ENCODE peak calls at places on chromosome 17, in six cellular contexts. U, W, A, T, Y and Z are unnamed samples.

GRCh38 chr17:11309850-11310249 is 68.8 kb downstream of the SHISA6 start:
- DNase-seq in T (no peak), U (no peak), Y (no peak), A (no peak), W (no peak), Z (no peak)

GRCh38 chr17:82835122-82835521 is 4.7 kb downstream of the ZNF750 start:
- DNase-seq in A (no peak), Y (peak; percentile 63), T (no peak), W (no peak), U (no peak), Z (no peak)

GRCh38 chr17:81516439-81516838 is 3.8 kb upstream of the ACTG1 start:
- DNase-seq in A (no peak), W (no peak), Y (peak; percentile 82), T (no peak), U (no peak), Z (no peak)

GRCh38 chr17:67293251-67294203 is 48.5 kb upstream of the HELZ start:
- DNase-seq in T (no peak), Y (peak; percentile 90), A (peak; percentile 4), W (peak; percentile 76), U (peak; percentile 69), Z (peak; percentile 43)

GRCh38 chr17:63838586-63839184 is 3.8 kb downstream of the SMARCD2 start:
- DNase-seq in U (no peak), Y (peak; percentile 75), A (no peak), W (peak; percentile 99), T (peak; percentile 96), Z (peak; percentile 97)

GRCh38 chr17:31488264-31488981 is 96.9 kb downstream of the RAB11FIP4 start:
- DNase-seq in W (no peak), Y (peak; percentile 90), A (no peak), T (no peak), U (no peak), Z (no peak)

GRCh38 chr17:8312251-8312650 is 2.2 kb downstream of the ARHGEF15 start:
- DNase-seq in W (no peak), U (no peak), T (no peak), Y (peak; percentile 64), A (no peak), Z (no peak)

GRCh38 chr17:12078791-12079190 is 58.1 kb downstream of the MAP2K4 start:
- DNase-seq in T (no peak), A (no peak), W (no peak), Y (no peak), U (no peak), Z (no peak)

GRCh38 chr17:70675070-70675590 is 505.8 kb downstream of the KCNJ2 start:
- DNase-seq in U (no peak), A (no peak), W (no peak), T (no peak), Y (no peak), Z (no peak)

GRCh38 chr17:58947411-58948208 is 159.1 kb downstream of the TRIM37 start:
- DNase-seq in U (no peak), T (no peak), A (no peak), W (no peak), Y (no peak), Z (no peak)

GRCh38 chr17:20032636-20033035 is 23.5 kb downstream of the SPECC1 start:
- DNase-seq in W (no peak), Y (no peak), A (no peak), U (no peak), T (no peak), Z (no peak)

GRCh38 chr17:57948555-57949420 is 6.4 kb downstream of the CUEDC1 start:
- DNase-seq in W (peak; percentile 75), Y (no peak), A (no peak), T (no peak), U (peak; percentile 100), Z (no peak)

GRCh38 chr17:73546770-73547345 is 97.4 kb downstream of the SDK2 start:
- DNase-seq in A (no peak), T (peak; percentile 41), U (peak; percentile 12), W (no peak), Y (peak; percentile 90), Z (peak; percentile 31)

GRCh38 chr17:5797447-5797846 is 213.1 kb upstream of the NLRP1 start:
- DNase-seq in Y (no peak), A (no peak), W (no peak), T (no peak), U (no peak), Z (no peak)

GRCh38 chr17:5789443-5789842 is 205.1 kb upstream of the NLRP1 start:
- DNase-seq in U (no peak), Y (no peak), T (no peak), A (no peak), W (no peak), Z (no peak)

GRCh38 chr17:5794881-5795486 is 210.7 kb upstream of the NLRP1 start:
- DNase-seq in Y (no peak), A (no peak), W (no peak), U (no peak), T (no peak), Z (no peak)

GRCh38 chr17:5793899-5794298 is 209.6 kb upstream of the NLRP1 start:
- DNase-seq in W (no peak), T (no peak), Y (no peak), U (no peak), A (no peak), Z (no peak)

GRCh38 chr17:5793157-5793556 is 208.8 kb upstream of the NLRP1 start:
- DNase-seq in Y (no peak), U (no peak), A (no peak), W (no peak), T (no peak), Z (no peak)
- TF ChIP-seq CTCF in Y (no peak), U (no peak), A (peak; percentile 4), W (no peak), T (no peak), Z (peak; percentile 25)

GRCh38 chr17:42459256-42459982 is 741 bp downstream of the ATP6V0A1 start:
- DNase-seq in Y (peak; percentile 88), W (peak; percentile 78), A (no peak), T (peak; percentile 70), U (no peak), Z (peak; percentile 53)
- TF ChIP-seq POLR2AphosphoS5 in Y (no peak), W (no peak), A (no peak), T (no peak), U (no peak), Z (no peak)

GRCh38 chr17:10041916-10042588 is 137.0 kb upstream of the RCVRN start:
- DNase-seq in W (no peak), U (no peak), Y (no peak), A (peak; percentile 45), T (no peak), Z (no peak)

GRCh38 chr17:10046259-10046658 is 141.2 kb upstream of the RCVRN start:
- DNase-seq in T (no peak), W (no peak), A (no peak), U (no peak), Y (no peak), Z (no peak)

GRCh38 chr17:10041287-10041612 is 136.2 kb upstream of the RCVRN start:
- DNase-seq in U (no peak), Y (no peak), T (no peak), W (no peak), A (no peak), Z (no peak)

GRCh38 chr17:10046786-10047609 is 141.9 kb upstream of the RCVRN start:
- DNase-seq in A (peak; percentile 82), Y (no peak), W (no peak), T (no peak), U (no peak), Z (no peak)

GRCh38 chr17:10042589-10043244 is 137.6 kb upstream of the RCVRN start:
- DNase-seq in W (no peak), U (no peak), T (no peak), Y (no peak), A (no peak), Z (no peak)
- H3K4me1 ChIP-seq in W (peaks cover 3% of the 10 kb centered on the region), U (no peaks in the 10 kb centered on the region), T (no peaks in the 10 kb centered on the region), Y (peaks cover 9% of the 10 kb centered on the region), A (peaks cover 32% of the 10 kb centered on the region), Z (no peaks in the 10 kb centered on the region)

DNA sequence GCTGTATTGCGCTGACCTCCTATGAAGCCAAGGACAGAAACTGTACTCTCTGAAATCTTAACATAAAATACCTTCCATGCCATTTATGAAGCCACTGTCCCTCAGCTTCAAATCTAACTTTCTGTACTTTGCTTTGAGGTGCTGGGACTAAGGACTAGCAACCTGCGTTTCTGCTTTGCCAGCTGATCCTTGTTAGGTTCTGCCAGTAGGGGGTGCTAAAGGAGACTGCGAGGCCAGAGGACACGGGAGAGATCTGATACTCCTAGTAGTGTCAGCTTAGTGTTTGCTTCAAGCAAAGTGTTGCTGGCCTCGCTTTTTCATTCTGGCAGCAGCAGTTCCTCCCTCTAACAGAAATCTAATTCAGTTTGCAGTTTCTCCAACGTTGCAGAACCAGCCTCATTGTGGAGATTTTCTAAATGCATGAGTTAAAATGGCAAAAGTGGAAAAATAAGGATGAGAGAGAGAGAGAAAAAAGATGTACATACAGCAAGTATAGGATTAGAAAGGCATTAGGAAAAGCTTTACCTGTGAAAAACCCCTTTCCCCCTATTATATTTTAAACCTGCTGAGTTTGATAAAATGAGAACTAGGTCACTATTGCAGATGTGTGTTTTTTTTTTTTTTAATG is 297.5 kb downstream of the CA10 start:
- DNase-seq in A (no peak), U (peak; percentile 18), W (no peak), Y (no peak), T (no peak), Z (peak; percentile 47)
- TF ChIP-seq CTCF in A (peak; percentile 73), U (no peak), W (no peak), Y (peak; percentile 32), T (no peak), Z (peak; percentile 9)